ENCODE peak calls at places on chromosomes 1 and 21, in four cellular contexts. One of them, this sample, is unnamed.

GRCh38 chr21:42939581-42940413 is 14.4 kb upstream of the ERVH48-1 start:
- DNase-seq in bronchial epithelial cell: peak
- DNase-seq in mammary epithelial cell: peak
- DNase-seq in A549: peak
- DNase-seq in this sample: peak

GRCh38 chr1:37697737-37698136 is 5.4 kb downstream of the CDCA8 start:
- DNase-seq in bronchial epithelial cell: no peak
- DNase-seq in mammary epithelial cell: no peak
- DNase-seq in A549: no peak
- DNase-seq in this sample: no peak

GRCh38 chr21:42108554-42108885 is 37.4 kb downstream of the UMODL1 start:
- DNase-seq in bronchial epithelial cell: no peak
- DNase-seq in mammary epithelial cell: no peak
- DNase-seq in A549: no peak
- DNase-seq in this sample: no peak

GRCh38 chr1:201885531-201886075 is 3.1 kb upstream of the SHISA4 start:
- DNase-seq in bronchial epithelial cell: peak
- DNase-seq in mammary epithelial cell: peak
- DNase-seq in A549: peak
- DNase-seq in this sample: no peak

GRCh38 chr1:156262461-156263287 is 14.8 kb upstream of the PAQR6 start:
- DNase-seq in bronchial epithelial cell: peak
- DNase-seq in mammary epithelial cell: peak
- DNase-seq in A549: peak
- DNase-seq in this sample: no peak

GRCh38 chr1:75582725-75583261 is 28.1 kb downstream of the SLC44A5 start:
- DNase-seq in bronchial epithelial cell: no peak
- DNase-seq in mammary epithelial cell: no peak
- DNase-seq in A549: no peak
- DNase-seq in this sample: no peak

GRCh38 chr21:37677006-37677405 is 239.3 kb downstream of the KCNJ6 start:
- DNase-seq in bronchial epithelial cell: no peak
- DNase-seq in mammary epithelial cell: no peak
- DNase-seq in A549: no peak
- DNase-seq in this sample: no peak

GRCh38 chr1:39877231-39877778 is 6.0 kb downstream of the TRIT1 start:
- DNase-seq in bronchial epithelial cell: no peak
- DNase-seq in mammary epithelial cell: no peak
- DNase-seq in A549: no peak
- DNase-seq in this sample: no peak

GRCh38 chr1:20242890-20243479 is 47.7 kb upstream of the VWA5B1 start:
- DNase-seq in bronchial epithelial cell: no peak
- DNase-seq in mammary epithelial cell: no peak
- DNase-seq in A549: no peak
- DNase-seq in this sample: no peak

GRCh38 chr1:200362421-200362820 is 47.4 kb downstream of the ZNF281 start:
- DNase-seq in bronchial epithelial cell: no peak
- DNase-seq in mammary epithelial cell: no peak
- DNase-seq in A549: no peak
- DNase-seq in this sample: no peak

GRCh38 chr1:150106331-150106730 is 38.8 kb downstream of the VPS45 start:
- DNase-seq in bronchial epithelial cell: no peak
- DNase-seq in mammary epithelial cell: no peak
- DNase-seq in A549: no peak
- DNase-seq in this sample: no peak

DNA sequence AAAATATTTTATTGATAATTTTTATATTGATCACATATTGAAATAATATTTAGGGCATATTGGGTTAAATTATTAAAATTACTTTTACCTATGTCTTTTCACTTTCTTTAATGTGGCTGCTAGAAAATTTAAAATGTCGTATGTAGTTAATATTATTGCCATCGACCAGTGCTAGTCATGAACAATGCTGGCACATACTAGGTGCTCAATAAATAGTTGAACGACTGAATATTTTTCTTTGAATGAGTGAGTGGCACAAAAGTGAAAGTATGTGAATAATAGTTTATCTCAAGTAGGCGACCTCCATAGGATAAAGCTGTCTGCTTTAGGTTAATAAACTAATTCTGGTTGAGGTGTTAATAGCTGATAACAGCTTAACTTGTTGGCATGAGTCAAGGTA is 150.8 kb upstream of the FGGY start:
- DNase-seq in bronchial epithelial cell: no peak
- DNase-seq in mammary epithelial cell: no peak
- DNase-seq in A549: no peak
- DNase-seq in this sample: no peak
- H3K4me3 ChIP-seq in bronchial epithelial cell: no peak
- H3K4me3 ChIP-seq in mammary epithelial cell: no peak
- H3K4me3 ChIP-seq in A549: peak
- H3K4me3 ChIP-seq in this sample: no peak

GRCh38 chr1:43936470-43937151 is 3.0 kb downstream of the ARTN start:
- DNase-seq in bronchial epithelial cell: no peak
- DNase-seq in mammary epithelial cell: peak
- DNase-seq in A549: no peak
- DNase-seq in this sample: no peak
- TF ChIP-seq CTCF in bronchial epithelial cell: peak
- TF ChIP-seq CTCF in mammary epithelial cell: peak
- TF ChIP-seq CTCF in A549: no peak
- TF ChIP-seq CTCF in this sample: no peak

GRCh38 chr1:32701951-32702598 is 495 bp downstream of the SYNC start:
- DNase-seq in bronchial epithelial cell: peak
- DNase-seq in mammary epithelial cell: no peak
- DNase-seq in A549: no peak
- DNase-seq in this sample: no peak
- H3K4me3 ChIP-seq in bronchial epithelial cell: peak
- H3K4me3 ChIP-seq in mammary epithelial cell: peak
- H3K4me3 ChIP-seq in A549: peak
- H3K4me3 ChIP-seq in this sample: peak

GRCh38 chr1:115706009-115706362 is 62.5 kb downstream of the CASQ2 start:
- DNase-seq in bronchial epithelial cell: no peak
- DNase-seq in mammary epithelial cell: no peak
- DNase-seq in A549: no peak
- DNase-seq in this sample: no peak
- TF ChIP-seq CTCF in bronchial epithelial cell: no peak
- TF ChIP-seq CTCF in mammary epithelial cell: no peak
- TF ChIP-seq CTCF in A549: no peak
- TF ChIP-seq CTCF in this sample: no peak